ENCODE peak calls at places on chromosomes 3 and 15, in nine cellular contexts. U is neural progenitor cell, N is kidney epithelial cell, O is GM23338, E is cardiac muscle cell, I is GM06990, M is B cell, L is GM12864, W is choroid plexus epithelial cell. R is an unnamed sample.

GRCh38 chr3:130626021-130626420 is 109.0 kb downstream of the COL6A6 start:
- DNase-seq in U (no peak), N (no peak), O (no peak), E (no peak), I (no peak), M (no peak), L (no peak), W (no peak), R (no peak)

GRCh38 chr3:14450506-14450905 is 48.1 kb downstream of the SLC6A6 start:
- DNase-seq in U (no peak), N (no peak), O (no peak), E (no peak), I (no peak), M (no peak), L (no peak), W (no peak), R (no peak)

GRCh38 chr3:8416965-8417364 is 84.7 kb upstream of the LMCD1 start:
- DNase-seq in U (no peak), N (no peak), O (peak), E (peak), I (no peak), M (no peak), L (no peak), W (peak), R (no peak)

GRCh38 chr15:74399511-74400312 is 32.3 kb upstream of the CYP11A1 start:
- DNase-seq in U (no peak), N (no peak), O (no peak), E (peak), I (peak), M (no peak), L (no peak), W (peak), R (no peak)

GRCh38 chr3:13853978-13854296 is 25.9 kb downstream of the WNT7A start:
- DNase-seq in U (no peak), N (peak), O (no peak), E (no peak), I (no peak), M (no peak), L (no peak), W (no peak), R (no peak)

GRCh38 chr3:123685780-123686179 is 100.9 kb upstream of the HACD2 start:
- DNase-seq in U (no peak), N (no peak), O (no peak), E (no peak), I (no peak), M (no peak), L (no peak), W (no peak), R (no peak)

GRCh38 chr3:47503033-47503432 is 10.5 kb downstream of the ELP6 start:
- DNase-seq in U (no peak), N (no peak), O (no peak), E (no peak), I (no peak), M (no peak), L (no peak), W (no peak), R (no peak)

GRCh38 chr15:80870893-80871292 is 91.7 kb downstream of the CEMIP start:
- DNase-seq in U (no peak), N (no peak), O (no peak), E (peak), I (no peak), M (no peak), L (no peak), W (no peak), R (no peak)

GRCh38 chr3:55524565-55525244 is 37.6 kb upstream of the WNT5A start:
- DNase-seq in U (no peak), N (no peak), O (no peak), E (peak), I (no peak), M (no peak), L (no peak), W (peak), R (no peak)

GRCh38 chr3:122679467-122680291 is 960 bp upstream of the PARP14 start:
- DNase-seq in U (peak), N (no peak), O (peak), E (peak), I (peak), M (no peak), L (no peak), W (peak), R (peak)

GRCh38 chr3:192802957-192803899 is 75.9 kb upstream of the FGF12 start:
- DNase-seq in U (peak), N (no peak), O (peak), E (peak), I (no peak), M (peak), L (no peak), W (peak), R (peak)

GRCh38 chr15:42048821-42049200 is 28.0 kb upstream of the PLA2G4E start:
- DNase-seq in U (no peak), N (no peak), O (peak), E (no peak), I (no peak), M (no peak), L (no peak), W (no peak), R (no peak)

GRCh38 chr15:49675051-49675450 is 54.2 kb downstream of the DTWD1 start:
- DNase-seq in U (no peak), N (peak), O (peak), E (peak), I (no peak), M (no peak), L (no peak), W (peak), R (no peak)

GRCh38 chr15:82540984-82541431 is 751 bp upstream of the RPS17 start:
- DNase-seq in U (peak), N (no peak), O (peak), E (peak), I (no peak), M (peak), L (no peak), W (peak), R (no peak)

GRCh38 chr3:152175576-152175883 is 93.2 kb upstream of the MBNL1 start:
- DNase-seq in U (no peak), N (peak), O (no peak), E (peak), I (no peak), M (no peak), L (no peak), W (peak), R (no peak)

GRCh38 chr3:162292409-162292808 is 795.8 kb downstream of the OTOL1 start:
- DNase-seq in U (no peak), N (no peak), O (no peak), E (peak), I (no peak), M (no peak), L (no peak), W (peak), R (no peak)

GRCh38 chr3:9846931-9847488 is 3.2 kb upstream of the RPUSD3 start:
- DNase-seq in U (no peak), N (no peak), O (no peak), E (no peak), I (no peak), M (no peak), L (no peak), W (no peak), R (no peak)

GRCh38 chr3:9855594-9855993 is 11.8 kb upstream of the RPUSD3 start:
- DNase-seq in U (no peak), N (no peak), O (no peak), E (no peak), I (no peak), M (no peak), L (no peak), W (no peak), R (no peak)

GRCh38 chr3:9852528-9852927 is 8.7 kb upstream of the RPUSD3 start:
- DNase-seq in U (no peak), N (no peak), O (no peak), E (no peak), I (no peak), M (no peak), L (no peak), W (no peak), R (no peak)
- TF ChIP-seq CTCF in U (no peak), N (no peak), O (peak), E (no peak), I (no peak), M (no peak), L (no peak), W (no peak), R (no peak)

GRCh38 chr15:59995568-59996349 is 8.4 kb upstream of the FOXB1 start:
- DNase-seq in U (peak), N (no peak), O (peak), E (no peak), I (no peak), M (no peak), L (no peak), W (no peak), R (no peak)

GRCh38 chr15:59993041-59993750 is 10.9 kb upstream of the FOXB1 start:
- DNase-seq in U (no peak), N (no peak), O (peak), E (no peak), I (no peak), M (no peak), L (no peak), W (no peak), R (peak)

GRCh38 chr15:59993950-59994401 is 10.1 kb upstream of the FOXB1 start:
- DNase-seq in U (peak), N (no peak), O (peak), E (no peak), I (no peak), M (no peak), L (no peak), W (no peak), R (no peak)

GRCh38 chr15:59994855-59995557 is 9.1 kb upstream of the FOXB1 start:
- DNase-seq in U (peak), N (no peak), O (peak), E (no peak), I (no peak), M (no peak), L (no peak), W (no peak), R (no peak)

GRCh38 chr15:59991919-59992318 is 12.2 kb upstream of the FOXB1 start:
- DNase-seq in U (no peak), N (no peak), O (no peak), E (no peak), I (no peak), M (no peak), L (no peak), W (no peak), R (no peak)
- TF ChIP-seq CTCF in U (no peak), N (no peak), O (no peak), E (no peak), I (no peak), M (no peak), L (no peak), W (no peak), R (no peak)

GRCh38 chr3:197791120-197792018 is at the start of gene LRCH3:
- DNase-seq in U (peak), N (no peak), O (peak), E (peak), I (peak), M (peak), L (no peak), W (peak), R (peak)
- TF ChIP-seq CTCF in U (no peak), N (no peak), O (no peak), E (no peak), I (no peak), M (no peak), L (no peak), W (no peak), R (no peak)

DNA sequence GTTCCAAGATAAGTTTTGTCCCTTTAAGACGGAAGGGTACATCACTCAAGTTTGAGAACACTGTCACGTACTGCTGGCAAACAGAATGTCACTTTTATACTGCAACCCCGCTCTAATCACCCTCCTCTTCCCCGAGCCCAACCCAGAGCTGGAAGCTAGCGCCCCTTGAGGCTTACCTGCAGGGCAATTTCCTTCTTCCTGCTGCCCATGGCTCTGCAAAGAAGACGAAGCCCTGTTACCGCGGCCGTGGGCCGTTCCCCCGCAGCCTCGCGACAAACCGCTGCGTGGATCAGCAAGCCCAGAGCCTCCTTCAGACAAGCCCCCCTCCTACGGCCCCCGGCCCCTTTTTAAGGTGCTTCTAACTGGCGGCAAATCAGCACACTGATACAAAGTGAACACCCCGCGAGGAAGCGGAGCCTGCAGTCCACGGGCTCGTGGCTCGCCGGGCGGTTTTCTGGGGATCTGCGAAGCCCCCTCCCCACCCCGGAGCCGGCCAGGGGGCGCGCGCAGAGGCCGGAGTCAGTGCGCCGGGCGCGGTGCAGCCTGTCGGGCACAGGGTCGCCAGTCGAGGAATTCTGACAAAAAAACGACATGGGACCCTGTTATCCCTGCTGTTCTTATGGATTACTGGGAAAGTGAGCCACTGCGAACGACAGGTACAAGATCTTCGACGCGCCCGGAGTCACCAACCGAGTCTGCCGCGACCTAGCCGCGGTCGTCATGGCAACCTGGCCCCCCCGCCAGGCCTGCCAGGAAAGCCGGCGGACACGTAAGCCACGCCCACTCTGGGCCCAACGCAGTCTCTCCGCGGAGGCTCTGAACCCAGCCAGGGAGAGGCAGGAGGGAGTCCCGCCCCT is at the start of gene NME9:
- DNase-seq in U (peak), N (peak), O (peak), E (peak), I (peak), M (peak), L (peak), W (peak), R (peak)
- TF ChIP-seq CTCF in U (peak), N (peak), O (peak), E (peak), I (peak), M (peak), L (peak), W (peak), R (peak)

DNA sequence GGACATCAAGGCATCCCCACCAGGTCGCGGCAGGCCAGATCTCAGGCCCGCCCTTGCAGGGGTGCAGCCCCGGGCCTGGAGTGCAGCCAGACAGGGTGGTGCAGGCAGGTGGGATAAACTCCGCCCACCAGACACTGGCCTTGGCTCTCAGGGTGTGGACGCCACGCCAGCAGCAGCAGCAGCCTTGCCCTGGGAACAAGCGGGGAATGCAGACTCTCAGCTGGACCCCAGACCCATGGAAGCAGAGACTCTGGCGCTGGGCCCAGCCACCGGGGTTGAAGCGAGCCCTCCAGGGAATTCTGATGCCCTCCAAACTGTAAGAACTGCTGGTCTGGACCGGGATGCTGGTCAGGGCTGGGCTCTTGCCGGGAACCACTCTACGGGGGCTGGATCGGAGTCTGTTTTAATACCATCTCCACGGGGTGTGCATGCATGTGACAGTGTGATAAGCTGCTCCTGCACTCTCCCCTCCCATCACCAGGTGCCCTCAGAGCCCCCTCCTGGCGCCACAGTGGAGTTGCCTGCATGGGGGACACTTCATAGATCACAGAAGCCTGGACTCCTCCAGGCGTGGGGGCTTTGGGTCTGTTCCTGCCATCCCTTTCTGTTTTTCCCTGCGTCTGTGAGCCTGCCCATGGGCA is 142.7 kb downstream of the NSMCE3 start:
- DNase-seq in U (peak), N (no peak), O (peak), E (no peak), I (no peak), M (no peak), L (no peak), W (no peak), R (no peak)
- TF ChIP-seq CTCF in U (peak), N (peak), O (peak), E (peak), I (peak), M (no peak), L (peak), W (peak), R (no peak)

DNA sequence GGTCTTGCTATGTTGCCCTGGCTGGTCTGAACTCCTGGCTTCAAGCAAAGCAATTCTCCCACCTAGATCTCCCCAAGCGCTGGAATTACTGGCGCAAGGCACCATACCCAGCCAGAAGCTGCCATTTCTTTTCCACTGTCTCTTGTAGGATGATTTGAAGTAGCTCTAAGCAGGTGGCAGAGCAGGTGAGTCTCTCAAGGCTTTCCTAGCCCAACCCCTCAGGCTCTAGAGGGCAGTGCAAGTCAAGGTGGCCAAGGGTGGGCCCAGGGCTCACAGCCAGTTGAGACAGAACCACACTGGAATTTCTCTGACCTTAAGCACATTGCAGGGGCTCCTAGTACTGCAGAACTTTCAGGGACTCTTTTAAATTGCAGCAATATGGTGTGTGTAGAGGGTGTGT is 15.6 kb upstream of the DAG1 start:
- DNase-seq in U (peak), N (no peak), O (peak), E (no peak), I (no peak), M (no peak), L (no peak), W (no peak), R (peak)
- TF ChIP-seq CTCF in U (peak), N (peak), O (peak), E (peak), I (peak), M (no peak), L (peak), W (peak), R (peak)

GRCh38 chr15:51917493-51917892 is 54.1 kb downstream of the LEO1 start:
- DNase-seq in U (peak), N (peak), O (peak), E (peak), I (no peak), M (no peak), L (no peak), W (peak), R (no peak)
- TF ChIP-seq CTCF in U (peak), N (peak), O (peak), E (peak), I (peak), M (no peak), L (peak), W (peak), R (peak)

GRCh38 chr3:173045770-173046382 is 95.2 kb downstream of the SPATA16 start:
- DNase-seq in U (no peak), N (no peak), O (no peak), E (peak), I (no peak), M (no peak), L (no peak), W (peak), R (no peak)
- TF ChIP-seq CTCF in U (peak), N (peak), O (no peak), E (peak), I (peak), M (no peak), L (no peak), W (peak), R (no peak)

GRCh38 chr15:51356147-51356546 is 14.7 kb downstream of the GLDN start:
- DNase-seq in U (no peak), N (no peak), O (no peak), E (no peak), I (no peak), M (no peak), L (no peak), W (no peak), R (no peak)
- TF ChIP-seq CTCF in U (no peak), N (no peak), O (no peak), E (no peak), I (no peak), M (no peak), L (no peak), W (no peak), R (no peak)

R was measured in GM13976.